ENCODE peak calls at places on chromosomes 5 and 9, in ten cellular contexts. A, K, P, T, Q, G, L, D, M and F are unnamed samples.

GRCh38 chr9:99172129-99173091 is 49.3 kb downstream of the ALG2 start:
- DNase-seq in G (no peak), T (no peak), P (no peak), L (no peak), M (no peak), K (no peak), Q (no peak), D (no peak), A (peak), F (no peak)

GRCh38 chr9:6367128-6367741 is 39.1 kb downstream of the TPD52L3 start:
- DNase-seq in L (no peak), Q (no peak), G (peak), T (no peak), D (no peak), A (no peak), K (peak), P (no peak), M (no peak), F (no peak)

GRCh38 chr9:132729235-132729890 is 59.1 kb downstream of the GTF3C4 start:
- DNase-seq in M (no peak), A (no peak), L (no peak), K (no peak), T (no peak), P (no peak), G (no peak), D (no peak), Q (no peak), F (no peak)

GRCh38 chr5:151892393-151892792 is 32.3 kb downstream of the GLRA1 start:
- DNase-seq in Q (no peak), A (no peak), G (no peak), L (no peak), P (no peak), D (no peak), K (no peak), M (no peak), T (no peak), F (no peak)

GRCh38 chr9:112180387-112180881 is 5.3 kb upstream of the SUSD1 start:
- DNase-seq in K (no peak), A (no peak), M (peak), G (peak), Q (no peak), L (peak), T (no peak), D (peak), P (no peak), F (no peak)

GRCh38 chr5:143025376-143025775 is 255.2 kb downstream of the ARHGAP26 start:
- DNase-seq in L (no peak), D (no peak), T (no peak), G (no peak), Q (no peak), K (no peak), M (peak), P (no peak), A (no peak), F (no peak)

GRCh38 chr5:53597894-53598293 is 37.5 kb downstream of the NDUFS4 start:
- DNase-seq in M (no peak), K (no peak), A (no peak), T (no peak), Q (no peak), L (no peak), P (no peak), G (no peak), D (no peak), F (no peak)

GRCh38 chr5:172007795-172008465 is 1.5 kb upstream of the FBXW11 start:
- DNase-seq in G (peak), T (no peak), K (no peak), M (peak), A (no peak), D (no peak), L (no peak), P (no peak), Q (no peak), F (no peak)